ENCODE peak calls at places on chromosome 10, in seven cellular contexts. T, F, Y, I, C, B and N are unnamed samples.

GRCh38 chr10:6201511-6201975 is 1.2 kb upstream of the PFKFB3 start:
- DNase-seq in C (peak), F (peak), I (peak), T (peak), B (no peak), Y (peak), N (peak)

GRCh38 chr10:79347894-79348639 is 798 bp downstream of the PPIF start:
- DNase-seq in Y (peak), T (no peak), C (peak), F (peak), B (no peak), I (no peak), N (peak)

GRCh38 chr10:22712246-22712958 is 2.0 kb downstream of the PIP4K2A start:
- DNase-seq in T (no peak), Y (no peak), B (no peak), I (no peak), F (no peak), C (no peak), N (no peak)

GRCh38 chr10:43202657-43203490 is 64.0 kb downstream of the RASGEF1A start:
- DNase-seq in T (peak), C (peak), F (peak), B (no peak), I (no peak), Y (no peak), N (peak)

GRCh38 chr10:126331101-126331500 is 57.2 kb downstream of the ADAM12 start:
- DNase-seq in Y (no peak), T (no peak), B (no peak), I (no peak), C (no peak), F (no peak), N (no peak)

GRCh38 chr10:91347529-91347928 is 62.6 kb upstream of the HECTD2 start:
- DNase-seq in Y (no peak), T (no peak), I (no peak), B (no peak), C (no peak), F (no peak), N (no peak)

GRCh38 chr10:63537511-63537910 is 16.3 kb downstream of the REEP3 start:
- DNase-seq in B (no peak), Y (no peak), F (no peak), C (no peak), I (no peak), T (peak), N (no peak)

GRCh38 chr10:121392657-121393056 is 205.6 kb downstream of the FGFR2 start:
- DNase-seq in C (no peak), T (no peak), Y (no peak), I (no peak), F (no peak), B (no peak), N (no peak)

GRCh38 chr10:48976208-48976607 is 36.6 kb upstream of the LRRC18 start:
- DNase-seq in Y (peak), F (no peak), T (no peak), I (no peak), B (no peak), C (no peak), N (no peak)